ENCODE peak calls at places on chromosomes 12 and 14, in four cellular contexts. M, D, A and V are unnamed samples.

GRCh38 chr14:49972199-49972671 is 79.4 kb downstream of the ARF6 start:
- DNase-seq in M (peak), D (peak), A (no peak), V (peak)

GRCh38 chr14:72751276-72752033 is 142.4 kb downstream of the DPF3 start:
- DNase-seq in M (no peak), D (no peak), A (no peak), V (peak)

GRCh38 chr14:64998455-64998931 is 11.8 kb downstream of the FNTB start:
- DNase-seq in M (no peak), D (peak), A (no peak), V (no peak)

GRCh38 chr14:35046751-35047536 is 872 bp downstream of the FAM177A1 start:
- DNase-seq in M (no peak), D (no peak), A (no peak), V (peak)

GRCh38 chr14:100165376-100165775 is 5.9 kb upstream of the DEGS2 start:
- DNase-seq in M (no peak), D (no peak), A (no peak), V (no peak)

GRCh38 chr12:46523446-46523845 is 150.9 kb upstream of the SLC38A2 start:
- DNase-seq in M (no peak), D (peak), A (no peak), V (no peak)

GRCh38 chr14:95489163-95489887 is 27.1 kb downstream of the SYNE3 start:
- DNase-seq in M (no peak), D (no peak), A (no peak), V (no peak)

GRCh38 chr14:94897092-94897491 is 127.2 kb upstream of the GSC start:
- DNase-seq in M (no peak), D (peak), A (no peak), V (no peak)

GRCh38 chr12:69935651-69936100 is 110.6 kb downstream of the MYRFL start:
- DNase-seq in M (no peak), D (no peak), A (no peak), V (no peak)

GRCh38 chr14:22382955-22383354 is 206.1 kb downstream of the DAD1 start:
- DNase-seq in M (no peak), D (no peak), A (no peak), V (no peak)